ENCODE peak calls at places on chromosomes 11 and 22, in seven cellular contexts. V is CD4-positive, alpha-beta T cell; G is NT2/D1; M is ureter; Z is activated effector memory CD4-positive, alpha-beta T cell treated with anti-CD3 and anti-CD28 coated beads, Interleukin-2, amount 50 U/mL, for 16 hours; L is naive thymus-derived CD8-positive, alpha-beta T cell; J is DMS153. X is an unnamed sample.

GRCh38 chr11:111573821-111574249 is 28.4 kb upstream of the SIK2 start:
- DNase-seq in V (no peak), G (no peak), M (no peak), Z (no peak), L (no peak), J (no peak), X (no peak)

GRCh38 chr22:20531154-20531403 is 23.7 kb downstream of the MED15 start:
- DNase-seq in V (no peak), G (no peak), M (no peak), Z (no peak), L (no peak), J (no peak), X (no peak)

GRCh38 chr22:33271390-33272161 is 213.4 kb upstream of the SYN3 start:
- DNase-seq in V (no peak), G (no peak), M (peak), Z (no peak), L (no peak), J (no peak), X (peak)

GRCh38 chr11:112481893-112482292 is 221.2 kb upstream of the PLET1 start:
- DNase-seq in V (no peak), G (no peak), M (no peak), Z (no peak), L (no peak), J (peak), X (no peak)

GRCh38 chr11:58919980-58920379 is 19.3 kb upstream of the GLYATL1 start:
- DNase-seq in V (no peak), G (no peak), M (no peak), Z (no peak), L (no peak), J (no peak), X (peak)

GRCh38 chr11:69656536-69657455 is 15.8 kb downstream of the CCND1 start:
- DNase-seq in V (no peak), G (no peak), M (no peak), Z (peak), L (no peak), J (no peak), X (no peak)

GRCh38 chr22:48238966-48239365 is 1476.5 kb downstream of the TBC1D22A start:
- DNase-seq in V (no peak), G (no peak), M (peak), Z (no peak), L (no peak), J (no peak), X (no peak)

GRCh38 chr22:39940757-39941305 is 19.4 kb upstream of the TMA7B start:
- DNase-seq in V (no peak), G (peak), M (no peak), Z (no peak), L (peak), J (no peak), X (no peak)

GRCh38 chr11:115873813-115874212 is 369.6 kb upstream of the CADM1 start:
- DNase-seq in V (no peak), G (no peak), M (no peak), Z (no peak), L (no peak), J (no peak), X (no peak)

GRCh38 chr11:13784848-13785247 is 116.4 kb downstream of the FAR1 start:
- DNase-seq in V (no peak), G (no peak), M (no peak), Z (no peak), L (no peak), J (no peak), X (no peak)

GRCh38 chr22:30290318-30290678 is 993 bp upstream of the CASTOR1 start:
- DNase-seq in V (no peak), G (no peak), M (peak), Z (no peak), L (no peak), J (no peak), X (no peak)

GRCh38 chr11:31786996-31787685 is 24.0 kb downstream of the PAX6 start:
- DNase-seq in V (no peak), G (no peak), M (no peak), Z (no peak), L (no peak), J (no peak), X (no peak)

GRCh38 chr11:119666463-119667131 is 62.4 kb downstream of the NECTIN1 start:
- DNase-seq in V (peak), G (no peak), M (peak), Z (peak), L (peak), J (peak), X (peak)

X was measured in colonic mucosa.